ENCODE peak calls at places on chromosomes 6 and 20, in five cellular contexts. Y is K562, P is SK-N-SH, T is HepG2, V is HCT116. J is an unnamed sample.

GRCh38 chr20:2752631-2753455 is 47.6 kb downstream of the CPXM1 start:
- DNase-seq in Y (peak; percentile 63), V (peak; percentile 31), P (no peak), T (peak; percentile 58), J (no peak)

GRCh38 chr6:36683145-36683655 is 4.7 kb downstream of the CDKN1A start:
- DNase-seq in T (no peak), P (no peak), Y (no peak), V (no peak), J (no peak)

GRCh38 chr20:21609221-21609620 is 95.4 kb upstream of the NKX2-2 start:
- DNase-seq in Y (no peak), V (no peak), T (peak; percentile 10), P (no peak), J (no peak)

GRCh38 chr6:139115980-139116758 is 18.7 kb upstream of the HECA start:
- DNase-seq in Y (no peak), V (no peak), T (no peak), P (no peak), J (no peak)

GRCh38 chr6:36642913-36643817 is 35.3 kb upstream of the CDKN1A start:
- DNase-seq in Y (no peak), V (no peak), P (no peak), T (peak; percentile 88), J (no peak)

GRCh38 chr20:11582073-11582472 is 335.6 kb upstream of the BTBD3 start:
- DNase-seq in T (no peak), P (no peak), Y (no peak), V (no peak), J (no peak)

GRCh38 chr6:108947114-108947854 is 99.1 kb downstream of the ARMC2 start:
- DNase-seq in T (no peak), Y (no peak), P (peak; percentile 75), V (no peak), J (peak; percentile 81)

GRCh38 chr6:74756903-74757302 is 448.9 kb downstream of the COL12A1 start:
- DNase-seq in Y (no peak), P (no peak), T (no peak), V (no peak), J (no peak)

GRCh38 chr6:17268114-17268513 is 13.0 kb upstream of the RBM24 start:
- DNase-seq in V (no peak), Y (no peak), P (no peak), T (no peak), J (no peak)

GRCh38 chr20:34240698-34241615 is at the start of gene ASIP:
- DNase-seq in V (no peak), P (no peak), T (no peak), Y (no peak), J (no peak)

GRCh38 chr20:46363874-46364669 is 42.3 kb downstream of the ELMO2 start:
- DNase-seq in T (peak; percentile 96), P (peak; percentile 97), V (peak; percentile 59), Y (peak; percentile 88), J (peak; percentile 95)

GRCh38 chr6:3869632-3870527 is 20.7 kb downstream of the FAM50B start:
- DNase-seq in T (peak; percentile 92), Y (no peak), P (no peak), V (no peak), J (no peak)

GRCh38 chr20:17837179-17837578 is 131.4 kb downstream of the SNX5 start:
- DNase-seq in T (no peak), Y (no peak), P (no peak), V (no peak), J (no peak)

GRCh38 chr20:34859826-34860545 is 12.7 kb downstream of the GGT7 start:
- DNase-seq in T (no peak), P (no peak), Y (no peak), V (no peak), J (no peak)

GRCh38 chr20:36498386-36499179 is 42.7 kb upstream of the MYL9 start:
- DNase-seq in V (no peak), P (no peak), T (no peak), Y (no peak), J (no peak)

GRCh38 chr20:35060168-35060567 is 32.4 kb downstream of the TRPC4AP start:
- DNase-seq in P (no peak), Y (no peak), T (no peak), V (no peak), J (no peak)

GRCh38 chr6:37547564-37548061 is 47.9 kb upstream of the CCDC167 start:
- DNase-seq in V (no peak), P (peak; percentile 45), T (no peak), Y (no peak), J (peak; percentile 19)

GRCh38 chr20:39676857-39677351 is 714.8 kb downstream of the DHX35 start:
- DNase-seq in V (no peak), T (no peak), P (no peak), Y (no peak), J (no peak)

GRCh38 chr6:28693033-28693750 is 167.5 kb downstream of the GPX5 start:
- DNase-seq in V (no peak), P (no peak), Y (no peak), T (no peak), J (no peak)

GRCh38 chr6:89819336-89820130 is at the start of gene MDN1:
- DNase-seq in V (peak; percentile 88), Y (peak; percentile 97), T (peak; percentile 91), P (peak; percentile 94), J (peak; percentile 51)

GRCh38 chr6:80329496-80329895 is 223.0 kb downstream of the BCKDHB start:
- DNase-seq in V (no peak), T (no peak), P (no peak), Y (no peak), J (no peak)

DNA sequence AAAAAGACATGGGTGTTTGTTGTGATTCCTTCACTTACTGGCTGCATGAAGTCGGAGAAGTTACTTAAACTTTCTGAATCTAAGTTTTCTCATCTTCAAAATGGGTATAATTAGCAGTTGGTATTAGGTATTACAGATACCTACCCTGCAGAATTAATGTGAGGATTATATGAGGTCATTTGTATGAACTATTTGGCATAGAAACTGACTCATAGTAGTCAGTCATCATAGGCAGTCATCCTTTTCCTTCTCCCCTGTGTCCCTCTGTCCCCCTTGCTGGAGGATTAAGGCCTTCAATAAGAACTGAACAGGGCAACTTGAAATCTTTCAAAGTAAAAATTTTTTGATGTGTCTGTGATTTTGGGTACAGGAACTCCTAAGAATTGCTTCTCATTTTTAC is 26.3 kb downstream of the RALGAPB start:
- DNase-seq in P (no peak), T (no peak), V (no peak), Y (no peak), J (no peak)
- TF ChIP-seq JUND in P (no peak), T (no peak), V (no peak), Y (no peak), J (no peak)

DNA sequence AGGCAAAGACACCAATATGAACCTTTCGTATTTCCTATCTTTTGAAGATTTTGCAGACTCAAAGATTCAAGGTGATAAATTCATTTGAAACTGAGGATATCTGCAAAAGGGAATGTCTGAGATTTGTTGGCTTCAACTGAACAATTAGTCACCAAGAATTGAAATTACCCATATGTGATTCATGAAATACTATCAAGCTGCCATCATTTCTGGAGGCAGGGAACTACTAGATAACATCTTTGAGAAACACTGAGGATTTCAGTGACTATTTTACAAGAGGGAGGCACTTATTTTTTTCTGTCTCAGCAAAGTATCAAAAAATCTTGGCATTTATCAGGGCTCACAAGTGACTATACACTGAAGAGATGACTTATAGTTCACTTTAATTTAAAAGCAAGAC is 39.8 kb upstream of the MMS22L start:
- DNase-seq in T (no peak), V (no peak), P (no peak), Y (no peak), J (no peak)
- TF ChIP-seq JUND in T (no peak), V (no peak), P (peak; percentile 86), Y (no peak), J (no peak)

GRCh38 chr20:40689943-40690835 is 1.2 kb upstream of the MAFB start:
- DNase-seq in P (peak; percentile 89), V (peak; percentile 51), T (peak; percentile 85), Y (peak; percentile 66), J (peak; percentile 93)

GRCh38 chr20:40690836-40691565 is 2.0 kb upstream of the MAFB start:
- DNase-seq in Y (no peak), P (no peak), T (no peak), V (no peak), J (no peak)

GRCh38 chr20:40691566-40692239 is 2.7 kb upstream of the MAFB start:
- DNase-seq in V (no peak), Y (no peak), P (no peak), T (no peak), J (no peak)

GRCh38 chr20:40694246-40694645 is 5.2 kb upstream of the MAFB start:
- DNase-seq in Y (no peak), P (no peak), T (no peak), V (no peak), J (no peak)

GRCh38 chr20:40692240-40693011 is 3.4 kb upstream of the MAFB start:
- DNase-seq in P (no peak), T (no peak), V (no peak), Y (no peak), J (no peak)
- TF ChIP-seq JUND in P (no peak), T (no peak), V (no peak), Y (no peak), J (no peak)

DNA sequence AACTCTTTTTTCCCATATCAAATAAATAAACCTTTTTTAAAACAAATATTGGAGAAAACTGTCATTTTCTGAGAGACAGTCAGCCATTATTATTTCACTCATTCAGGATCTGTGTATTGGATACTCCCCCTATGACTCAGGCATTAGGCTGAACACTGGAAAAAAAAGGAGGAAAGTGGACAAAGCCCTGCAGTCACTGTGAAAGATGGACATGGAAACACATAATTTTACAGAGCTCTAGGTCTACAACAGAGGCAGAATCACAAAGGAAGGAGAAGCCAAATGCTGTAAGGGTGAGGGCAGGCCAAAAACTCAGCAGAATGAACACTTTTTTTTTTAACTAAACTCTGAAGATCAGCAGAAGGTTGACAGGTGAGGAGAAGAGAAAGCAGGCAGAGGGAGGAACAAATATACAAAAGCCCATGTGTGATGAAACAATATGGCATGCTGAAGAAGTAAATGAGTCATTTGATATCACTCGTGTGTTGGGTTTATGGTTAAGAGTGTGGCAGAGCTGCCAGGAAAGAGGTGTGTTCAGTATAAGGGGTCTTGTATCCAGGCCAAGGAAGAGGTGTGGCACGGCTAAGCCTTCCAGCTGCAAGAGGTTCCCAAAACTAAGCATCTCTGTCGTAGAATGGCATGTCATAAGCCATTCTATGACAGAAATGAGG is 39.1 kb downstream of the EPB41L2 start:
- DNase-seq in Y (no peak), V (peak; percentile 3), T (no peak), P (no peak), J (no peak)
- TF ChIP-seq JUND in Y (no peak), V (no peak), T (no peak), P (no peak), J (no peak)

GRCh38 chr6:57135885-57136284 is 36.2 kb upstream of the BAG2 start:
- DNase-seq in T (no peak), Y (no peak), P (no peak), V (no peak), J (no peak)
- TF ChIP-seq JUND in T (no peak), Y (no peak), P (no peak), V (no peak), J (no peak)

J was measured in T47D.